ENCODE peak calls at places on chromosomes 13 and 19, in ten cellular contexts. Y is HuH-7.5; Q is pancreas; O is Ammon's horn; B is heart left ventricle; D is activated naive CD8-positive, alpha-beta T cell treated with anti-CD3 and anti-CD28 coated beads, Interleukin-2, amount 50 U/mL, for 24 hours; K is ACHN; W is EL; C is fibroblast of pulmonary artery; S is effector CD4-positive, alpha-beta T cell. F is an unnamed sample.

GRCh38 chr13:73335226-73335625 is 276.4 kb downstream of the KLF5 start:
- DNase-seq in Y (no peak), Q (no peak), O (no peak), B (no peak), D (no peak), K (peak), W (peak), C (peak), S (no peak), F (no peak)

GRCh38 chr19:19404879-19405860 is at the start of gene GATAD2A:
- DNase-seq in Y (peak), Q (peak), O (peak), B (peak), D (peak), K (peak), W (peak), C (peak), S (peak), F (peak)

GRCh38 chr19:37950471-37951175 is 43.6 kb downstream of the SIPA1L3 start:
- DNase-seq in Y (no peak), Q (no peak), O (no peak), B (no peak), D (no peak), K (no peak), W (no peak), C (no peak), S (no peak), F (no peak)

GRCh38 chr13:105445793-105446192 is 1089.7 kb downstream of the EFNB2 start:
- DNase-seq in Y (no peak), Q (no peak), O (no peak), B (no peak), D (no peak), K (peak), W (no peak), C (no peak), S (no peak), F (no peak)

GRCh38 chr19:46845959-46846459 is 4.6 kb downstream of the AP2S1 start:
- DNase-seq in Y (no peak), Q (no peak), O (no peak), B (no peak), D (no peak), K (no peak), W (no peak), C (no peak), S (no peak), F (no peak)

GRCh38 chr19:17255150-17255621 is 9.4 kb downstream of the USHBP1 start:
- DNase-seq in Y (no peak), Q (peak), O (no peak), B (no peak), D (no peak), K (no peak), W (no peak), C (no peak), S (no peak), F (no peak)

GRCh38 chr13:78601124-78601885 is 2.0 kb downstream of the POU4F1 start:
- DNase-seq in Y (no peak), Q (no peak), O (no peak), B (no peak), D (no peak), K (no peak), W (no peak), C (peak), S (no peak), F (no peak)

GRCh38 chr19:3365447-3366103 is 808 bp upstream of the NFIC start:
- DNase-seq in Y (peak), Q (peak), O (peak), B (peak), D (no peak), K (peak), W (peak), C (peak), S (no peak), F (no peak)

GRCh38 chr13:106182404-106182803 is 353.1 kb downstream of the EFNB2 start:
- DNase-seq in Y (no peak), Q (no peak), O (no peak), B (no peak), D (no peak), K (peak), W (peak), C (peak), S (no peak), F (peak)

GRCh38 chr19:18049390-18049789 is 37.3 kb downstream of the IL12RB1 start:
- DNase-seq in Y (no peak), Q (peak), O (peak), B (peak), D (no peak), K (no peak), W (peak), C (peak), S (no peak), F (peak)

GRCh38 chr19:532578-533484 is 1.3 kb downstream of the CDC34 start:
- DNase-seq in Y (peak), Q (peak), O (peak), B (peak), D (peak), K (peak), W (peak), C (peak), S (peak), F (peak)

GRCh38 chr13:39100996-39101751 is 62.9 kb downstream of the NHLRC3 start:
- DNase-seq in Y (no peak), Q (no peak), O (peak), B (no peak), D (no peak), K (no peak), W (no peak), C (peak), S (no peak), F (no peak)

GRCh38 chr13:101258071-101258470 is 158.2 kb downstream of the NALCN start:
- DNase-seq in Y (no peak), Q (no peak), O (no peak), B (no peak), D (peak), K (peak), W (peak), C (peak), S (no peak), F (peak)

GRCh38 chr13:20151612-20152011 is 9.2 kb downstream of the GJA3 start:
- DNase-seq in Y (no peak), Q (no peak), O (no peak), B (no peak), D (no peak), K (no peak), W (no peak), C (no peak), S (no peak), F (no peak)

GRCh38 chr13:31878495-31878894 is 139.2 kb downstream of the RXFP2 start:
- DNase-seq in Y (no peak), Q (no peak), O (no peak), B (no peak), D (no peak), K (no peak), W (no peak), C (no peak), S (no peak), F (no peak)

GRCh38 chr19:54162241-54162805 is 2.8 kb upstream of the LENG1 start:
- DNase-seq in Y (no peak), Q (peak), O (peak), B (peak), D (peak), K (no peak), W (peak), C (peak), S (peak), F (no peak)

GRCh38 chr13:24187185-24187584 is 26.7 kb downstream of the SPATA13 start:
- DNase-seq in Y (no peak), Q (no peak), O (no peak), B (no peak), D (no peak), K (no peak), W (no peak), C (peak), S (no peak), F (no peak)

GRCh38 chr13:80744147-80744914 is 403.4 kb upstream of the SPRY2 start:
- DNase-seq in Y (no peak), Q (no peak), O (no peak), B (no peak), D (no peak), K (no peak), W (no peak), C (no peak), S (no peak), F (no peak)

GRCh38 chr13:68176486-68176885 is 946.4 kb upstream of the PCDH9 start:
- DNase-seq in Y (no peak), Q (no peak), O (no peak), B (no peak), D (no peak), K (peak), W (no peak), C (peak), S (no peak), F (peak)

GRCh38 chr19:47485210-47485609 is 1.2 kb upstream of the KPTN start:
- DNase-seq in Y (no peak), Q (no peak), O (no peak), B (peak), D (no peak), K (no peak), W (no peak), C (no peak), S (no peak), F (no peak)

GRCh38 chr13:79749985-79750551 is 269.1 kb downstream of the NDFIP2 start:
- DNase-seq in Y (no peak), Q (no peak), O (peak), B (no peak), D (no peak), K (peak), W (peak), C (peak), S (no peak), F (peak)

GRCh38 chr19:17755977-17756670 is 4.8 kb downstream of the FCHO1 start:
- DNase-seq in Y (no peak), Q (peak), O (peak), B (no peak), D (peak), K (no peak), W (peak), C (peak), S (no peak), F (no peak)

GRCh38 chr19:35459414-35460082 is 11.5 kb downstream of the FFAR2 start:
- DNase-seq in Y (peak), Q (peak), O (peak), B (peak), D (no peak), K (no peak), W (no peak), C (peak), S (no peak), F (no peak)

GRCh38 chr13:88257706-88258105 is 586.5 kb downstream of the SLITRK5 start:
- DNase-seq in Y (no peak), Q (no peak), O (no peak), B (no peak), D (no peak), K (no peak), W (no peak), C (no peak), S (no peak), F (no peak)

GRCh38 chr19:46373573-46374359 is 26.9 kb downstream of the PPP5C start:
- DNase-seq in Y (no peak), Q (peak), O (peak), B (peak), D (no peak), K (peak), W (peak), C (peak), S (no peak), F (peak)

GRCh38 chr19:2628597-2628996 is 73.9 kb downstream of the GNG7 start:
- DNase-seq in Y (no peak), Q (no peak), O (no peak), B (no peak), D (no peak), K (no peak), W (no peak), C (no peak), S (no peak), F (no peak)

GRCh38 chr13:98103942-98104880 is 38.7 kb upstream of the FARP1 start:
- DNase-seq in Y (peak), Q (no peak), O (no peak), B (no peak), D (no peak), K (no peak), W (peak), C (peak), S (no peak), F (no peak)

F was measured in stromal cell of bone marrow.